ENCODE peak calls at places on chromosomes 12 and 14, in seven cellular contexts. X is activated naive CD4-positive, alpha-beta T cell treated with Interleukin-2 at 50 U/mL for 16 hours; G is CD8-positive, alpha-beta T cell; F is GM03348; M is NCI-H526; V is astrocyte of the hippocampus; R is right atrium auricular region. D is an unnamed sample.

GRCh38 chr12:124861492-124861891 is 2.2 kb downstream of the SCARB1 start:
- DNase-seq in X (no peak), G (no peak), F (no peak), M (peak), V (peak), R (peak), D (no peak)

GRCh38 chr12:19574606-19575005 is 135.3 kb downstream of the AEBP2 start:
- DNase-seq in X (no peak), G (no peak), F (no peak), M (no peak), V (no peak), R (no peak), D (no peak)

GRCh38 chr12:88339254-88339949 is 197.3 kb downstream of the TMTC3 start:
- DNase-seq in X (no peak), G (no peak), F (peak), M (no peak), V (peak), R (no peak), D (peak)

GRCh38 chr12:79847417-79847816 is 87.5 kb downstream of the PPP1R12A start:
- DNase-seq in X (no peak), G (no peak), F (no peak), M (no peak), V (no peak), R (no peak), D (no peak)

GRCh38 chr12:121009744-121010143 is 6.5 kb downstream of the C12orf43 start:
- DNase-seq in X (no peak), G (no peak), F (no peak), M (peak), V (peak), R (no peak), D (peak)

GRCh38 chr12:123250471-123251383 is 17.5 kb downstream of the MTRFR start:
- DNase-seq in X (no peak), G (no peak), F (no peak), M (peak), V (no peak), R (no peak), D (peak)

GRCh38 chr12:19130224-19131019 is 889 bp downstream of the PLEKHA5 start:
- DNase-seq in X (peak), G (peak), F (peak), M (peak), V (peak), R (no peak), D (no peak)

GRCh38 chr14:75522224-75522764 is at the start of gene BATF:
- DNase-seq in X (peak), G (peak), F (no peak), M (no peak), V (no peak), R (no peak), D (no peak)

GRCh38 chr12:57276935-57277563 is 26.1 kb upstream of the STAC3 start:
- DNase-seq in X (no peak), G (peak), F (peak), M (peak), V (peak), R (no peak), D (peak)

GRCh38 chr14:34078117-34078743 is 127.4 kb upstream of the EGLN3 start:
- DNase-seq in X (no peak), G (no peak), F (no peak), M (no peak), V (peak), R (no peak), D (no peak)

GRCh38 chr12:97754306-97754705 is 291.7 kb downstream of the RMST start:
- DNase-seq in X (no peak), G (no peak), F (no peak), M (no peak), V (no peak), R (no peak), D (no peak)

GRCh38 chr12:8698830-8699330 is 1.1 kb downstream of the RIMKLB start:
- DNase-seq in X (no peak), G (no peak), F (peak), M (no peak), V (no peak), R (no peak), D (no peak)

GRCh38 chr14:50064993-50065392 is 51.4 kb downstream of the VCPKMT start:
- DNase-seq in X (peak), G (peak), F (no peak), M (no peak), V (no peak), R (no peak), D (no peak)

GRCh38 chr12:31876568-31877424 is 82.4 kb upstream of the RESF1 start:
- DNase-seq in X (no peak), G (no peak), F (no peak), M (no peak), V (no peak), R (no peak), D (no peak)

GRCh38 chr14:33837943-33838683 is 112.8 kb downstream of the EGLN3 start:
- DNase-seq in X (no peak), G (no peak), F (no peak), M (peak), V (no peak), R (no peak), D (no peak)

GRCh38 chr12:11863988-11864387 is 206.8 kb upstream of the BCL2L14 start:
- DNase-seq in X (no peak), G (no peak), F (peak), M (no peak), V (no peak), R (no peak), D (no peak)

GRCh38 chr12:19688489-19688888 is 249.2 kb downstream of the AEBP2 start:
- DNase-seq in X (no peak), G (no peak), F (no peak), M (no peak), V (no peak), R (no peak), D (no peak)

GRCh38 chr14:85131523-85131922 is 398.4 kb upstream of the FLRT2 start:
- DNase-seq in X (no peak), G (no peak), F (no peak), M (peak), V (no peak), R (no peak), D (no peak)

GRCh38 chr12:78181544-78182162 is 351.0 kb downstream of the NAV3 start:
- DNase-seq in X (no peak), G (no peak), F (no peak), M (peak), V (peak), R (no peak), D (peak)

GRCh38 chr14:61460853-61461611 is 139.7 kb downstream of the PRKCH start:
- DNase-seq in X (no peak), G (peak), F (no peak), M (no peak), V (no peak), R (no peak), D (peak)

GRCh38 chr12:20350495-20350894 is 17.8 kb upstream of the PDE3A start:
- DNase-seq in X (no peak), G (no peak), F (peak), M (no peak), V (peak), R (no peak), D (no peak)

GRCh38 chr14:46048127-46048526 is 603.5 kb downstream of the RPL10L start:
- DNase-seq in X (no peak), G (no peak), F (peak), M (peak), V (peak), R (no peak), D (peak)

GRCh38 chr12:41151789-41152188 is 36.3 kb upstream of the PDZRN4 start:
- DNase-seq in X (no peak), G (no peak), F (no peak), M (no peak), V (peak), R (no peak), D (peak)

GRCh38 chr12:107497231-107497630 is 188.4 kb upstream of the PWP1 start:
- DNase-seq in X (no peak), G (no peak), F (no peak), M (no peak), V (no peak), R (no peak), D (no peak)

GRCh38 chr12:131702573-131702877 is 8.4 kb upstream of the SFSWAP start:
- DNase-seq in X (no peak), G (no peak), F (no peak), M (no peak), V (no peak), R (peak), D (no peak)

GRCh38 chr12:4031703-4032291 is 158.6 kb upstream of the PARP11 start:
- DNase-seq in X (no peak), G (no peak), F (no peak), M (no peak), V (peak), R (peak), D (peak)

GRCh38 chr12:131736807-131737484 is 26.1 kb downstream of the SFSWAP start:
- DNase-seq in X (no peak), G (no peak), F (no peak), M (no peak), V (peak), R (no peak), D (peak)

GRCh38 chr14:53180272-53181221 is 27.4 kb upstream of the DDHD1 start:
- DNase-seq in X (peak), G (peak), F (no peak), M (peak), V (peak), R (no peak), D (peak)

GRCh38 chr12:103947871-103948555 is 17.7 kb upstream of the TDG start:
- DNase-seq in X (no peak), G (no peak), F (no peak), M (no peak), V (no peak), R (no peak), D (no peak)

GRCh38 chr12:8446642-8447547 is 8.9 kb upstream of the CLEC6A start:
- DNase-seq in X (no peak), G (no peak), F (no peak), M (no peak), V (no peak), R (no peak), D (no peak)

GRCh38 chr14:102984336-102985102 is 62.1 kb downstream of the AMN start:
- DNase-seq in X (no peak), G (no peak), F (no peak), M (peak), V (no peak), R (no peak), D (no peak)

GRCh38 chr14:68621400-68622365 is 171.2 kb downstream of the ZFP36L1 start:
- DNase-seq in X (no peak), G (no peak), F (peak), M (no peak), V (peak), R (peak), D (peak)

GRCh38 chr12:93991882-93992415 is 156.4 kb upstream of the PLXNC1 start:
- DNase-seq in X (no peak), G (no peak), F (no peak), M (no peak), V (no peak), R (no peak), D (no peak)

GRCh38 chr12:52022841-52023181 is 16.1 kb downstream of the TAMALIN start:
- DNase-seq in X (no peak), G (no peak), F (no peak), M (peak), V (no peak), R (no peak), D (no peak)

GRCh38 chr14:90626550-90626949 is 189.7 kb downstream of the TTC7B start:
- DNase-seq in X (no peak), G (no peak), F (no peak), M (no peak), V (no peak), R (no peak), D (no peak)

GRCh38 chr12:115051378-115051777 is 367.4 kb upstream of the TBX3 start:
- DNase-seq in X (no peak), G (no peak), F (no peak), M (no peak), V (no peak), R (no peak), D (no peak)

GRCh38 chr14:61889914-61890351 is 127.7 kb downstream of the SNAPC1 start:
- DNase-seq in X (peak), G (no peak), F (no peak), M (no peak), V (no peak), R (no peak), D (no peak)

GRCh38 chr14:99975190-99975589 is 90.0 kb upstream of the EVL start:
- DNase-seq in X (no peak), G (no peak), F (no peak), M (no peak), V (no peak), R (no peak), D (no peak)

GRCh38 chr12:11823043-11823442 is 173.6 kb downstream of the ETV6 start:
- DNase-seq in X (no peak), G (no peak), F (peak), M (no peak), V (peak), R (no peak), D (peak)

D was measured in renal cortical epithelial cell.